ENCODE peak calls at places on chromosomes 4 and X, in ten cellular contexts. F, N, Y, B, T, U, I, J, X and A are unnamed samples.

GRCh38 chrX:150643271-150643670 is 49.9 kb upstream of the MTMR1 start:
- DNase-seq in J (no peak), U (no peak), I (no peak), B (no peak), X (no peak), N (no peak), Y (no peak), F (no peak), T (peak; percentile 33), A (no peak)

GRCh38 chrX:78024349-78025108 is 55.1 kb upstream of the PGAM4 start:
- DNase-seq in I (no peak), N (no peak), U (no peak), X (peak; percentile 43), J (peak; percentile 71), Y (no peak), B (peak; percentile 73), T (peak; percentile 2), F (no peak), A (no peak)

GRCh38 chr4:177220376-177220775 is 89.3 kb upstream of the NEIL3 start:
- DNase-seq in B (no peak), I (no peak), J (no peak), Y (no peak), T (peak; percentile 77), N (no peak), U (no peak), F (no peak), X (no peak), A (no peak)

GRCh38 chrX:109347618-109348017 is 134.3 kb downstream of the GUCY2F start:
- DNase-seq in Y (no peak), X (peak; percentile 19), B (peak; percentile 2), F (no peak), N (no peak), I (no peak), U (no peak), T (peak; percentile 17), J (no peak), A (no peak)

GRCh38 chr4:139633661-139634060 is 32.0 kb upstream of the MGST2 start:
- DNase-seq in Y (no peak), B (peak; percentile 45), N (peak; percentile 57), F (no peak), J (peak; percentile 41), X (no peak), T (peak; percentile 20), I (peak; percentile 33), U (peak; percentile 65), A (no peak)

GRCh38 chr4:37795796-37796195 is 30.7 kb upstream of the PGM2 start:
- DNase-seq in X (no peak), J (no peak), Y (no peak), T (no peak), B (no peak), I (no peak), F (no peak), N (no peak), U (no peak), A (no peak)

GRCh38 chr4:90198086-90198847 is 71.1 kb downstream of the CCSER1 start:
- DNase-seq in B (no peak), I (no peak), X (no peak), T (no peak), J (no peak), U (no peak), F (no peak), Y (no peak), N (no peak), A (no peak)

GRCh38 chr4:158189409-158189808 is 16.6 kb upstream of the GASK1B start:
- DNase-seq in Y (no peak), X (no peak), N (no peak), F (no peak), T (no peak), J (no peak), I (no peak), U (no peak), B (no peak), A (no peak)

GRCh38 chrX:134171661-134172587 is 65.1 kb upstream of the CCDC160 start:
- DNase-seq in J (peak; percentile 34), T (no peak), X (no peak), U (no peak), N (peak; percentile 40), B (peak; percentile 36), I (no peak), F (peak; percentile 17), Y (peak; percentile 79), A (peak; percentile 30)

GRCh38 chrX:42149786-42150185 is 226.4 kb upstream of the CASK start:
- DNase-seq in N (no peak), X (no peak), U (no peak), T (no peak), Y (no peak), I (no peak), F (no peak), J (no peak), B (no peak), A (no peak)

GRCh38 chr4:121784975-121785374 is 16.1 kb upstream of the EXOSC9 start:
- DNase-seq in J (no peak), N (no peak), X (no peak), B (peak; percentile 8), F (no peak), I (no peak), Y (no peak), U (no peak), T (peak; percentile 97), A (no peak)

DNA sequence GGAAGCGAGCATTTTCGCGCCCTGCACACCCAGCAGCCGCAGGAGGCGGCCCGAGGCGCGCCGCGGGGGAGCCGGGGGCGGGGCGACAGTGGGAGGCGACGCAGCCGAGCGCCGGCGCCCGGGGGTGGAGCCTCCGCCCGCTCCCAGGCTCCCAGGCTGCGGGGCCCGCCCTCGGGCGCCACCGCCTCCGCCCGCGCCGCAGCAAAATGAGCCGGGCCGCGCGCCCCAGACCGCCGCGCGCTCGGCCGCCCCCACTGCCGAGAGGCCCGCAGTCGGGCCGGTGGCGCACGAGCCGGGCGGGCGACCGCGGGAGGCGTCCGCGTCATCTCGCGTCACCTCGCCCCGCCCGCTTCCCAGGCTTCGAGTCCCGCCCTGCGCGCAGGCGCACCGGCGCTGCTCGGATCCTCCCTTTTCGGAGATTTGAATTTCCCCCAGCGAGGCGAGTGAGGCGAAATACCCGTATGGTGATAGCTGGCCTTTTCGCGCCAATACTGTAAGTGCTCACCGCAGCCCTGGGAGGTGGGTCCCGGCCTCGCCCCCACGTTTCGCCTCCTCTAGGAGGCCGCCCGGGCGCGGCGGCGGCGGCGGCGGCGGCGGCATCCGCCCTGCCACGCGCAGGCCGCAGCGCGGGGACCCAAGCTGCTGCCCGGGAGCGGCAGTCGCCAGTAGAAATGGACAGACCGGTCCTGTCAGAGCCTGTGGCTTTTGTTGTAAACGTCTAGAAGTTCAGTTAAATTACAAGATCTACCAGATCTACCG is at the start of gene TMEM187:
- DNase-seq in J (peak; percentile 88), Y (peak; percentile 95), I (peak; percentile 87), F (peak; percentile 65), B (peak; percentile 88), X (peak; percentile 76), N (peak; percentile 93), U (peak; percentile 92), T (peak; percentile 84), A (peak; percentile 93)
- TF ChIP-seq POLR2A in J (no peak), Y (no peak), I (peak; percentile 71), F (peak; percentile 75), B (peak; percentile 57), X (peak; percentile 46), N (no peak), U (peak; percentile 60), T (peak; percentile 45), A (peak; percentile 78)

DNA sequence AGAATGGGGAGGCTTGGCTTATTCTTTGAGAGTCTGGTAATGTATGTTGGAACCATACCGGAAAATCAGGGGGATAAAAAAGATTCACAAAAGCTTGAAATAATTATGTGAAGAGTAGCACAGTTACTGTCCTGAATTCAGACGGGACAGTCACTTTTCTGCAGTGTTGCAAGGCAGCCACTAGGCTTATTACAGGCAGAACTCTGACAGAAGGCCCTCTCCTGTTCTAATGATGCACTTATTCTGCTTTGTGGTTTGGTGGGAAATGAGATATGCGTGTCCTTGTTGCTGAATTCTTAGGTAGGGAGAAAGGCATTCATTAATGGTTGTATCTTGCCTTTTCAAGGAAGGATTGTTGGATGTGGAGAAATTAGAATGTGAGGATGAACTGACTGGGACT is 37.2 kb downstream of the GUCY1B1 start:
- DNase-seq in F (no peak), I (no peak), U (no peak), X (peak; percentile 28), T (peak; percentile 52), N (no peak), Y (no peak), J (no peak), B (no peak), A (no peak)
- TF ChIP-seq CTCF in F (no peak), I (no peak), U (no peak), X (peak; percentile 66), T (peak; percentile 34), N (peak; percentile 13), Y (no peak), J (no peak), B (peak; percentile 10), A (no peak)

DNA sequence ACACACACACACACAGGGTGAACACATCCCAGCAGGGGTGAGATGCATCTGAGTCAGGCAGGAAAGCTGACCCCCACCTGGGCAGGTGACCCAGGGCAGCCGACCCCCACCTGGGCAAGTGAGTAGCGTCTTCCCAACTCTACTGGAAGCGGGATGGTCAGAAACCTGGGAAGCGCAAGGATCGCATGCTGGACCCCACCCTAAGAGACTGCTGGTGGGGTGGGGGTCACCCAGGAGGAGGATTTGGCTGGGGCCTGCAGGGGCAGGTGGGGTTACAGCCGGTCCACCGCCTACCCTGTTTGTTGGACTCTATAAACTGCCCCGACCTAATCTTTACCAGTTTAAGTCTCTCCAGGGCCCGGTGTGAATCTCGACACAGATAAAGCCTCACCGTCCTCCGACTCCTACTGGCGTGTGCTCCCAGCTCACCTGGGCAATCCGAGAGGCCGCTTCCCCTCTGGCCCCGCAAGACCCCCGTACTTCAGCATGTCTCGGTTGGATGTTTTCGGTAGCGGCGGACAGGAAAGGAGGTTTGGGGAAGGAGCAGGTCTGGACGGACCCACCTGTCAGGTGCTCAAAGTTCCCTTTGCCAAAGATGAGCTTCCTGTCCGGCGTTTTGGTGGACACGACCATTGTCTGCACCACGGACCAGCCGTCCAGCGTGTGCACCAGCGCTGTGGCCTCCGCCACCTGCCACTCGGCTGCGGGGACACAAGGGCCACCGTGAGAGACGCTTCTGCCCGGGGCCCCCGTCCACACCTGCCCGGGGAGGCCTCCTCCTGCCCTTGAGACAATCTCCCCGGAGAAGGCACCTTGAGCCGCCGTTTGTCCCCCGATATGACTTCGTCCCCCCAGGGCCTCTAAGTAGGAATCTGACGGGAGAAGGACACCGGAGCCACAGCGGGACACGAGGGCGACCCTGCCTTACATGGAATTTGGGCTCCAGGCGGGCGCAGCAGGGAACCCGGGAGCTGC is 2.0 kb downstream of the GTPBP6 start:
- DNase-seq in F (no peak), N (peak; percentile 26), X (no peak), I (peak; percentile 19), U (no peak), J (no peak), B (no peak), Y (peak; percentile 89), T (no peak), A (peak; percentile 39)
- H3K36me3 ChIP-seq in F (peaks cover 4% of the 10 kb centered on the region), N (peaks cover 34% of the 10 kb centered on the region), X (no peaks in the 10 kb centered on the region), I (no peaks in the 10 kb centered on the region), U (no peaks in the 10 kb centered on the region), J (peaks cover 47% of the 10 kb centered on the region), B (no peaks in the 10 kb centered on the region), Y (peaks cover 33% of the 10 kb centered on the region), T (peaks cover 32% of the 10 kb centered on the region), A (no peaks in the 10 kb centered on the region)

DNA sequence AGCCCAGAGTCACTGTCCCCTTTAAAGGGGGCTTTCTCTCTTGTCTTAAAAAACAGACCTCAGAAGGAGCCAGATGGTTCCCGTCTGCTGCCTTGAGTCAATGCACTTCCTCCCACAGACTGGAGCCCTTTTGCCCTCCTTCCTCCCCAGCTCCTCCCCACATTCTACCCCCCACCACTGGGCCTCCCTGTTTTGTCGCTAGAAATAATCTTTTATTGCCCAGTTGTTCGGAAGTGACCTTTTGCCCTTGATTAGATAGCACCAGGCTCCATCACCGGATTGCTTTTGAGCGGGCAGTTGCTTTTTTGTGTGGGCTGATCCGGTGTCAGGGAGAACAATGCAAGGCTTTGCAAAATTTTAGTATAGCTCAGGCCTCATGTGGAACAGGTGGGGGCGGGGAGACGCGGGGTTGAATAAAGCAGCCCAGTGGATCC is 47.7 kb downstream of the SPRY1 start:
- DNase-seq in F (no peak), J (no peak), X (no peak), I (peak; percentile 31), Y (no peak), U (peak; percentile 58), N (peak; percentile 65), B (peak; percentile 42), T (peak; percentile 56), A (no peak)
- TF ChIP-seq POLR2A in F (no peak), J (no peak), X (no peak), I (no peak), Y (no peak), U (no peak), N (no peak), B (peak; percentile 43), T (no peak), A (no peak)